ENCODE peak calls at places on chromosomes 1 and 21, in ten cellular contexts. One of them, this sample, is unnamed.

GRCh38 chr1:206566976-206567375 is 45.3 kb downstream of the EIF2D start:
- DNase-seq in heart right ventricle: no peak
- DNase-seq in SK-N-SH: no peak
- DNase-seq in fibroblast of mammary gland: no peak
- DNase-seq in brain microvascular endothelial cell: no peak
- DNase-seq in HL-60: no peak
- DNase-seq in MM.1S: no peak
- DNase-seq in fibroblast of lung: no peak
- DNase-seq in H7: no peak
- DNase-seq in mucosa of descending colon: no peak
- DNase-seq in this sample: no peak

GRCh38 chr21:32382108-32382601 is 10.7 kb downstream of the URB1 start:
- DNase-seq in heart right ventricle: no peak
- DNase-seq in SK-N-SH: no peak
- DNase-seq in fibroblast of mammary gland: peak
- DNase-seq in brain microvascular endothelial cell: no peak
- DNase-seq in HL-60: no peak
- DNase-seq in MM.1S: no peak
- DNase-seq in fibroblast of lung: no peak
- DNase-seq in H7: no peak
- DNase-seq in mucosa of descending colon: no peak
- DNase-seq in this sample: no peak

GRCh38 chr1:24101796-24102580 is 9.9 kb downstream of the MYOM3 start:
- DNase-seq in heart right ventricle: no peak
- DNase-seq in SK-N-SH: peak
- DNase-seq in fibroblast of mammary gland: no peak
- DNase-seq in brain microvascular endothelial cell: no peak
- DNase-seq in HL-60: no peak
- DNase-seq in MM.1S: no peak
- DNase-seq in fibroblast of lung: no peak
- DNase-seq in H7: no peak
- DNase-seq in mucosa of descending colon: no peak
- DNase-seq in this sample: no peak

GRCh38 chr1:106568161-106568560 is 488.3 kb upstream of the PRMT6 start:
- DNase-seq in heart right ventricle: no peak
- DNase-seq in SK-N-SH: no peak
- DNase-seq in fibroblast of mammary gland: no peak
- DNase-seq in brain microvascular endothelial cell: no peak
- DNase-seq in HL-60: no peak
- DNase-seq in MM.1S: no peak
- DNase-seq in fibroblast of lung: no peak
- DNase-seq in H7: no peak
- DNase-seq in mucosa of descending colon: no peak
- DNase-seq in this sample: no peak

GRCh38 chr1:9167638-9168037 is 38.7 kb upstream of the GPR157 start:
- DNase-seq in heart right ventricle: no peak
- DNase-seq in SK-N-SH: no peak
- DNase-seq in fibroblast of mammary gland: no peak
- DNase-seq in brain microvascular endothelial cell: no peak
- DNase-seq in HL-60: no peak
- DNase-seq in MM.1S: no peak
- DNase-seq in fibroblast of lung: no peak
- DNase-seq in H7: no peak
- DNase-seq in mucosa of descending colon: no peak
- DNase-seq in this sample: no peak

GRCh38 chr21:26412831-26413329 is 160.2 kb downstream of the CYYR1 start:
- DNase-seq in heart right ventricle: no peak
- DNase-seq in SK-N-SH: no peak
- DNase-seq in fibroblast of mammary gland: no peak
- DNase-seq in brain microvascular endothelial cell: no peak
- DNase-seq in HL-60: no peak
- DNase-seq in MM.1S: no peak
- DNase-seq in fibroblast of lung: no peak
- DNase-seq in H7: no peak
- DNase-seq in mucosa of descending colon: no peak
- DNase-seq in this sample: no peak

GRCh38 chr1:9903801-9904527 is 6.1 kb downstream of the CTNNBIP1 start:
- DNase-seq in heart right ventricle: no peak
- DNase-seq in SK-N-SH: no peak
- DNase-seq in fibroblast of mammary gland: no peak
- DNase-seq in brain microvascular endothelial cell: no peak
- DNase-seq in HL-60: no peak
- DNase-seq in MM.1S: no peak
- DNase-seq in fibroblast of lung: no peak
- DNase-seq in H7: no peak
- DNase-seq in mucosa of descending colon: no peak
- DNase-seq in this sample: no peak

GRCh38 chr1:164771568-164772350 is 212.8 kb downstream of the PBX1 start:
- DNase-seq in heart right ventricle: no peak
- DNase-seq in SK-N-SH: no peak
- DNase-seq in fibroblast of mammary gland: peak
- DNase-seq in brain microvascular endothelial cell: peak
- DNase-seq in HL-60: no peak
- DNase-seq in MM.1S: no peak
- DNase-seq in fibroblast of lung: peak
- DNase-seq in H7: no peak
- DNase-seq in mucosa of descending colon: no peak
- DNase-seq in this sample: no peak

GRCh38 chr1:212291505-212292134 is 6.4 kb downstream of the PPP2R5A start:
- DNase-seq in heart right ventricle: no peak
- DNase-seq in SK-N-SH: peak
- DNase-seq in fibroblast of mammary gland: peak
- DNase-seq in brain microvascular endothelial cell: no peak
- DNase-seq in HL-60: peak
- DNase-seq in MM.1S: peak
- DNase-seq in fibroblast of lung: peak
- DNase-seq in H7: peak
- DNase-seq in mucosa of descending colon: no peak
- DNase-seq in this sample: peak

GRCh38 chr1:99682291-99682751 is 36.4 kb downstream of the PALMD start:
- DNase-seq in heart right ventricle: no peak
- DNase-seq in SK-N-SH: no peak
- DNase-seq in fibroblast of mammary gland: peak
- DNase-seq in brain microvascular endothelial cell: peak
- DNase-seq in HL-60: no peak
- DNase-seq in MM.1S: no peak
- DNase-seq in fibroblast of lung: peak
- DNase-seq in H7: no peak
- DNase-seq in mucosa of descending colon: no peak
- DNase-seq in this sample: no peak

GRCh38 chr1:164380893-164381292 is 178.1 kb upstream of the PBX1 start:
- DNase-seq in heart right ventricle: no peak
- DNase-seq in SK-N-SH: no peak
- DNase-seq in fibroblast of mammary gland: peak
- DNase-seq in brain microvascular endothelial cell: peak
- DNase-seq in HL-60: no peak
- DNase-seq in MM.1S: no peak
- DNase-seq in fibroblast of lung: peak
- DNase-seq in H7: no peak
- DNase-seq in mucosa of descending colon: no peak
- DNase-seq in this sample: no peak

GRCh38 chr1:64471218-64471719 is 1.3 kb downstream of the CACHD1 start:
- DNase-seq in heart right ventricle: peak
- DNase-seq in SK-N-SH: peak
- DNase-seq in fibroblast of mammary gland: peak
- DNase-seq in brain microvascular endothelial cell: no peak
- DNase-seq in HL-60: no peak
- DNase-seq in MM.1S: no peak
- DNase-seq in fibroblast of lung: peak
- DNase-seq in H7: peak
- DNase-seq in mucosa of descending colon: peak
- DNase-seq in this sample: no peak

GRCh38 chr1:203038217-203038741 is 12.0 kb downstream of the PPFIA4 start:
- DNase-seq in heart right ventricle: peak
- DNase-seq in SK-N-SH: no peak
- DNase-seq in fibroblast of mammary gland: peak
- DNase-seq in brain microvascular endothelial cell: peak
- DNase-seq in HL-60: peak
- DNase-seq in MM.1S: peak
- DNase-seq in fibroblast of lung: peak
- DNase-seq in H7: peak
- DNase-seq in mucosa of descending colon: no peak
- DNase-seq in this sample: no peak

GRCh38 chr1:56034847-56035483 is 544.4 kb downstream of the PLPP3 start:
- DNase-seq in heart right ventricle: peak
- DNase-seq in SK-N-SH: no peak
- DNase-seq in fibroblast of mammary gland: peak
- DNase-seq in brain microvascular endothelial cell: no peak
- DNase-seq in HL-60: no peak
- DNase-seq in MM.1S: no peak
- DNase-seq in fibroblast of lung: no peak
- DNase-seq in H7: no peak
- DNase-seq in mucosa of descending colon: no peak
- DNase-seq in this sample: no peak
- H3K4me3 ChIP-seq in heart right ventricle: no peak
- H3K4me3 ChIP-seq in SK-N-SH: no peak
- H3K4me3 ChIP-seq in fibroblast of mammary gland: no peak
- H3K4me3 ChIP-seq in brain microvascular endothelial cell: no peak
- H3K4me3 ChIP-seq in HL-60: no peak
- H3K4me3 ChIP-seq in MM.1S: no peak
- H3K4me3 ChIP-seq in fibroblast of lung: no peak
- H3K4me3 ChIP-seq in H7: no peak
- H3K4me3 ChIP-seq in mucosa of descending colon: no peak
- H3K4me3 ChIP-seq in this sample: no peak

GRCh38 chr1:239389703-239390102 is 3.3 kb downstream of the CHRM3 start:
- DNase-seq in heart right ventricle: no peak
- DNase-seq in SK-N-SH: peak
- DNase-seq in fibroblast of mammary gland: no peak
- DNase-seq in brain microvascular endothelial cell: no peak
- DNase-seq in HL-60: no peak
- DNase-seq in MM.1S: no peak
- DNase-seq in fibroblast of lung: peak
- DNase-seq in H7: no peak
- DNase-seq in mucosa of descending colon: no peak
- DNase-seq in this sample: no peak

GRCh38 chr1:239386453-239387303 is at the start of gene CHRM3:
- DNase-seq in heart right ventricle: peak
- DNase-seq in SK-N-SH: peak
- DNase-seq in fibroblast of mammary gland: no peak
- DNase-seq in brain microvascular endothelial cell: no peak
- DNase-seq in HL-60: peak
- DNase-seq in MM.1S: peak
- DNase-seq in fibroblast of lung: no peak
- DNase-seq in H7: peak
- DNase-seq in mucosa of descending colon: peak
- DNase-seq in this sample: no peak

GRCh38 chr1:239383714-239384113 is 2.7 kb upstream of the CHRM3 start:
- DNase-seq in heart right ventricle: no peak
- DNase-seq in SK-N-SH: no peak
- DNase-seq in fibroblast of mammary gland: no peak
- DNase-seq in brain microvascular endothelial cell: no peak
- DNase-seq in HL-60: no peak
- DNase-seq in MM.1S: peak
- DNase-seq in fibroblast of lung: no peak
- DNase-seq in H7: no peak
- DNase-seq in mucosa of descending colon: no peak
- DNase-seq in this sample: no peak

GRCh38 chr1:239388578-239388977 is 2.2 kb downstream of the CHRM3 start:
- DNase-seq in heart right ventricle: no peak
- DNase-seq in SK-N-SH: no peak
- DNase-seq in fibroblast of mammary gland: no peak
- DNase-seq in brain microvascular endothelial cell: no peak
- DNase-seq in HL-60: no peak
- DNase-seq in MM.1S: no peak
- DNase-seq in fibroblast of lung: no peak
- DNase-seq in H7: no peak
- DNase-seq in mucosa of descending colon: no peak
- DNase-seq in this sample: no peak

DNA sequence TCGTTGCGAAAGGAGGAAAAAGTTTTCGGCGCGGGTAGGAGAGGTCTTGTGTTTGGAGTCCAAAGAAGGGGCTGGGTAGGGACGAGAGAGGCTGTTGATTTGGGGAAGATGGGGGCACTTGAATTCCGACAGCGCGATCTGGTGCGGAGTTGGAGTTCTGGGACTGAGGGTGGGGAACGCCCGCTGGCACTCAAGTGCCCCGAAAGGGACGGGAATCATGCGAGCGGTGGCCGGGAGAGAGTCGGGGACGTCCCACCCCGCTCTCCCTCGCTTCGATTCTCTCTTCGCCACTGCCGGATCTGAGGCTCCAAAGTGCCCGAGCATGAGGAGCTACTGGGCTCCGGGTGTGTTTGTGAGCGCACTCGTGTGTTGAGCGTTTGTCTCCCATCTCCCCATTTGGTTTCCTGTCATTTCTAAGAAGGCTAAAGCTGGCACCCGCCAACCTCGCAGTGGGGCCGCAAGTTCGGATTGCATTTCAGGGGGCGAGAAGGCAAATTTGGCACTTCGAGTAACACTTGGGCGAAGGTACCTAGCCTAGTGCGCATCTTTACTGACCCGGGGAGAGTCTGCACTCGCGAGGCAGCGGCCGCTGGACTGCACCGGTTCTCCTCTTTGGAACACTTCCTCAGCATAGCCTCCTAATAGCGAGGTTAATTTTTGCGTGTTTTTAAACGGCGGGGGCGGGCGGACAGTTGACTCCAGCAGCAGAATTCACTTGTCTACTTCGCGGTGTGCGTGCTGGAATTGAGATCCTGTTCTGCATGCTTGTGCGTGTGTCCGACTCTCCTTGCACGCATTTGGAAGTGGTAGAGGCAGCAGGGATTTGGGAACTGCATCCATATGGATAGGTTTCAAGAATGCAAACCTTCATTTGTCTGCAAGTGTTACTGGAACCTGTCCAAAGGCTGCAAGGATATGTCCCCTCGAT is 1.2 kb downstream of the CHRM3 start:
- DNase-seq in heart right ventricle: no peak
- DNase-seq in SK-N-SH: peak
- DNase-seq in fibroblast of mammary gland: no peak
- DNase-seq in brain microvascular endothelial cell: no peak
- DNase-seq in HL-60: no peak
- DNase-seq in MM.1S: peak
- DNase-seq in fibroblast of lung: no peak
- DNase-seq in H7: peak
- DNase-seq in mucosa of descending colon: peak
- DNase-seq in this sample: no peak
- H3K4me3 ChIP-seq in heart right ventricle: peak
- H3K4me3 ChIP-seq in SK-N-SH: peak
- H3K4me3 ChIP-seq in fibroblast of mammary gland: no peak
- H3K4me3 ChIP-seq in brain microvascular endothelial cell: no peak
- H3K4me3 ChIP-seq in HL-60: peak
- H3K4me3 ChIP-seq in MM.1S: peak
- H3K4me3 ChIP-seq in fibroblast of lung: no peak
- H3K4me3 ChIP-seq in H7: peak
- H3K4me3 ChIP-seq in mucosa of descending colon: peak
- H3K4me3 ChIP-seq in this sample: no peak

GRCh38 chr1:43933386-43934278 is at the start of gene ARTN:
- DNase-seq in heart right ventricle: no peak
- DNase-seq in SK-N-SH: no peak
- DNase-seq in fibroblast of mammary gland: no peak
- DNase-seq in brain microvascular endothelial cell: no peak
- DNase-seq in HL-60: no peak
- DNase-seq in MM.1S: no peak
- DNase-seq in fibroblast of lung: no peak
- DNase-seq in H7: peak
- DNase-seq in mucosa of descending colon: peak
- DNase-seq in this sample: no peak
- H3K4me3 ChIP-seq in heart right ventricle: peak
- H3K4me3 ChIP-seq in SK-N-SH: no peak
- H3K4me3 ChIP-seq in fibroblast of mammary gland: peak
- H3K4me3 ChIP-seq in brain microvascular endothelial cell: peak
- H3K4me3 ChIP-seq in HL-60: no peak
- H3K4me3 ChIP-seq in MM.1S: peak
- H3K4me3 ChIP-seq in fibroblast of lung: peak
- H3K4me3 ChIP-seq in H7: peak
- H3K4me3 ChIP-seq in mucosa of descending colon: no peak
- H3K4me3 ChIP-seq in this sample: no peak

GRCh38 chr1:998051-998821 is 1.7 kb downstream of the HES4 start:
- DNase-seq in heart right ventricle: peak
- DNase-seq in SK-N-SH: peak
- DNase-seq in fibroblast of mammary gland: no peak
- DNase-seq in brain microvascular endothelial cell: no peak
- DNase-seq in HL-60: no peak
- DNase-seq in MM.1S: no peak
- DNase-seq in fibroblast of lung: no peak
- DNase-seq in H7: peak
- DNase-seq in mucosa of descending colon: peak
- DNase-seq in this sample: no peak
- H3K4me3 ChIP-seq in heart right ventricle: peak
- H3K4me3 ChIP-seq in SK-N-SH: no peak
- H3K4me3 ChIP-seq in fibroblast of mammary gland: no peak
- H3K4me3 ChIP-seq in brain microvascular endothelial cell: peak
- H3K4me3 ChIP-seq in HL-60: no peak
- H3K4me3 ChIP-seq in MM.1S: no peak
- H3K4me3 ChIP-seq in fibroblast of lung: no peak
- H3K4me3 ChIP-seq in H7: peak
- H3K4me3 ChIP-seq in mucosa of descending colon: no peak
- H3K4me3 ChIP-seq in this sample: peak

This sample was measured in Jurkat, Clone E6-1.